ENCODE peak calls at places on chromosome X, in six cellular contexts. M, G, K, A, J and V are unnamed samples.

GRCh38 chrX:148161661-148162060 is 180.5 kb downstream of the FMR1NB start:
- DNase-seq in M (no peak), G (no peak), K (no peak), A (no peak), J (no peak), V (no peak)

GRCh38 chrX:139429913-139430312 is 100.6 kb upstream of the F9 start:
- DNase-seq in M (no peak), G (no peak), K (peak), A (no peak), J (peak), V (no peak)

GRCh38 chrX:115650916-115651315 is 89.9 kb downstream of the PLS3 start:
- DNase-seq in M (peak), G (no peak), K (peak), A (no peak), J (peak), V (peak)

GRCh38 chrX:97844943-97845342 is 961.2 kb downstream of the RPA4 start:
- DNase-seq in M (no peak), G (no peak), K (no peak), A (peak), J (no peak), V (no peak)

GRCh38 chrX:630007-630921 is at the start of gene SHOX:
- DNase-seq in M (no peak), G (peak), K (peak), A (peak), J (no peak), V (no peak)

GRCh38 chrX:102067966-102068723 is 57.3 kb upstream of the TCEAL2 start:
- DNase-seq in M (peak), G (no peak), K (peak), A (no peak), J (no peak), V (peak)

GRCh38 chrX:44036336-44036735 is 63.1 kb upstream of the NDP start:
- DNase-seq in M (no peak), G (no peak), K (no peak), A (no peak), J (peak), V (no peak)

GRCh38 chrX:152641996-152642395 is 4.3 kb downstream of the GABRQ start:
- DNase-seq in M (no peak), G (no peak), K (peak), A (no peak), J (no peak), V (peak)

GRCh38 chrX:2819345-2820130 is 9.2 kb upstream of the GYG2 start:
- DNase-seq in M (no peak), G (no peak), K (no peak), A (no peak), J (no peak), V (peak)

GRCh38 chrX:150907474-150907873 is 9.0 kb upstream of the CD99L2 start:
- DNase-seq in M (no peak), G (no peak), K (no peak), A (no peak), J (no peak), V (no peak)

GRCh38 chrX:13087322-13088154 is 43.1 kb upstream of the FAM9C start:
- DNase-seq in M (peak), G (no peak), K (no peak), A (no peak), J (peak), V (peak)

GRCh38 chrX:18748499-18748898 is 41.1 kb downstream of the PPEF1 start:
- DNase-seq in M (no peak), G (no peak), K (no peak), A (no peak), J (no peak), V (no peak)

GRCh38 chrX:2917767-2918166 is 11.4 kb downstream of the ARSD start:
- DNase-seq in M (no peak), G (peak), K (no peak), A (no peak), J (no peak), V (no peak)

GRCh38 chrX:12973561-12974216 is 1.2 kb upstream of the TMSB4X start:
- DNase-seq in M (peak), G (no peak), K (peak), A (no peak), J (no peak), V (peak)

GRCh38 chrX:22748093-22748999 is 251.4 kb upstream of the DDX53 start:
- DNase-seq in M (peak), G (no peak), K (peak), A (no peak), J (peak), V (peak)

GRCh38 chrX:130091976-130092522 is 18.2 kb downstream of the ELF4 start:
- DNase-seq in M (peak), G (peak), K (no peak), A (no peak), J (no peak), V (peak)

GRCh38 chrX:103215037-103215767 is at the start of gene BEX4:
- DNase-seq in M (peak), G (peak), K (peak), A (peak), J (peak), V (peak)

GRCh38 chrX:130623508-130623907 is 221.7 kb downstream of the RBMX2 start:
- DNase-seq in M (no peak), G (no peak), K (no peak), A (no peak), J (no peak), V (no peak)

GRCh38 chrX:337331-337831 is 18.8 kb upstream of the GTPBP6 start:
- DNase-seq in M (no peak), G (peak), K (no peak), A (peak), J (no peak), V (no peak)

GRCh38 chrX:57607295-57608187 is 15.7 kb downstream of the ZXDB start:
- DNase-seq in M (no peak), G (no peak), K (peak), A (no peak), J (no peak), V (no peak)

GRCh38 chrX:9642270-9642995 is 123.2 kb downstream of the GPR143 start:
- DNase-seq in M (peak), G (no peak), K (no peak), A (no peak), J (no peak), V (no peak)

GRCh38 chrX:16786791-16787735 is 797 bp downstream of the TXLNG start:
- DNase-seq in M (peak), G (peak), K (peak), A (peak), J (no peak), V (peak)

GRCh38 chrX:106894978-106895452 is 8.1 kb downstream of the RIPPLY1 start:
- DNase-seq in M (no peak), G (no peak), K (no peak), A (no peak), J (peak), V (no peak)

GRCh38 chrX:17007134-17007768 is 60.8 kb downstream of the REPS2 start:
- DNase-seq in M (peak), G (no peak), K (peak), A (no peak), J (no peak), V (peak)

GRCh38 chrX:22323541-22323940 is 50.8 kb downstream of the CBLL2 start:
- DNase-seq in M (no peak), G (no peak), K (no peak), A (no peak), J (peak), V (no peak)

GRCh38 chrX:150984164-150984824 is 1.2 kb downstream of the HMGB3 start:
- DNase-seq in M (peak), G (no peak), K (peak), A (no peak), J (no peak), V (no peak)

GRCh38 chrX:106898462-106898861 is 4.7 kb downstream of the RIPPLY1 start:
- DNase-seq in M (peak), G (no peak), K (peak), A (no peak), J (peak), V (peak)

GRCh38 chrX:9717376-9717775 is 48.3 kb downstream of the GPR143 start:
- DNase-seq in M (no peak), G (no peak), K (no peak), A (no peak), J (no peak), V (no peak)

GRCh38 chrX:7179446-7179845 is 31.5 kb upstream of the PUDP start:
- DNase-seq in M (no peak), G (no peak), K (no peak), A (no peak), J (no peak), V (no peak)

GRCh38 chrX:1424452-1424851 is 28.3 kb downstream of the ASMTL start:
- DNase-seq in M (no peak), G (no peak), K (no peak), A (peak), J (no peak), V (no peak)

GRCh38 chrX:128739539-128739938 is 687.3 kb upstream of the ACTRT1 start:
- DNase-seq in M (no peak), G (no peak), K (no peak), A (no peak), J (no peak), V (no peak)

GRCh38 chrX:44748014-44748413 is 95.8 kb upstream of the DUSP21 start:
- DNase-seq in M (no peak), G (no peak), K (no peak), A (no peak), J (peak), V (no peak)

GRCh38 chrX:78321809-78322208 is 5.6 kb downstream of the CYSLTR1 start:
- DNase-seq in M (peak), G (no peak), K (no peak), A (no peak), J (no peak), V (peak)

GRCh38 chrX:107738768-107739167 is 36.8 kb downstream of the TSC22D3 start:
- DNase-seq in M (no peak), G (no peak), K (no peak), A (no peak), J (no peak), V (no peak)

GRCh38 chrX:14080031-14080430 is 50.3 kb upstream of the GEMIN8 start:
- DNase-seq in M (no peak), G (no peak), K (no peak), A (no peak), J (no peak), V (no peak)

GRCh38 chrX:16651422-16651821 is 1.5 kb downstream of the S100G start:
- DNase-seq in M (no peak), G (no peak), K (no peak), A (no peak), J (no peak), V (no peak)

GRCh38 chrX:45274576-45274975 is 73.9 kb upstream of the DIPK2B start:
- DNase-seq in M (no peak), G (no peak), K (no peak), A (no peak), J (peak), V (no peak)

GRCh38 chrX:39008554-39008953 is 207.3 kb downstream of the MID1IP1 start:
- DNase-seq in M (no peak), G (no peak), K (no peak), A (no peak), J (no peak), V (no peak)

GRCh38 chrX:24082446-24082845 is 27.7 kb downstream of the EIF2S3 start:
- DNase-seq in M (no peak), G (no peak), K (no peak), A (no peak), J (no peak), V (no peak)

GRCh38 chrX:24085133-24085532 is 30.4 kb downstream of the EIF2S3 start:
- DNase-seq in M (no peak), G (no peak), K (no peak), A (no peak), J (no peak), V (no peak)

GRCh38 chrX:24080670-24081069 is 25.9 kb downstream of the EIF2S3 start:
- DNase-seq in M (no peak), G (no peak), K (no peak), A (no peak), J (no peak), V (peak)

GRCh38 chrX:24079405-24079804 is 24.6 kb downstream of the EIF2S3 start:
- DNase-seq in M (no peak), G (no peak), K (no peak), A (no peak), J (no peak), V (no peak)

DNA sequence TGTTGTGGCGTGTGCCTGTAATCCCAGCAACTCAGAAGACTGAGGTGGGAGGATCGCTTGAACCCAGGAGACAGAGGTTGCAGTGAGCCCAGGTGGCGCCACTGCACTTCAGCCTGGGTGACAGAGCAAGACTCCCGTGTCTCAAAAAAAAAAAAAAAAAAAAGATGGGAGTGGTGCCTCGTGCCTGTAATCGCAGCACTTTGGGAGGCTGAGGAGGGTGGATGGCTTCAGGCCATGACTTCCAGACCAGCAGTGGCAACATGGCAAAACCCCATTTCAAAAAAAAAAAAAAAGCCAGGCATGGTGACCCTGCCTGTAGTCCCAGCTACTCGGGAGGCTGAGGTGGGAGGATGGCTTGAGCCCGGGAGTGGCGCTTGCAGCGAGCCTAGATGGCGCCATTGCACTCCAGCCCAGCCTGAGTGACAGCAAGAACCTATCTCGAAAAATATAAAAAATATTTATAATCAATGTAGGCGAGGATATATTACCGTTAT is 27.0 kb downstream of the EIF2S3 start:
- DNase-seq in M (peak), G (peak), K (peak), A (peak), J (peak), V (peak)
- TF ChIP-seq CTCF in M (peak), G (peak), K (peak), A (peak), J (peak), V (peak)

GRCh38 chrX:71623714-71624113 is 5.4 kb upstream of the CXCR3 start:
- DNase-seq in M (no peak), G (no peak), K (no peak), A (no peak), J (no peak), V (peak)
- H3K4me3 ChIP-seq in M (no peak), G (no peak), K (no peak), A (no peak), J (no peak), V (peak)

GRCh38 chrX:154046262-154046771 is 26.6 kb upstream of the IRAK1 start:
- DNase-seq in M (no peak), G (no peak), K (peak), A (peak), J (peak), V (no peak)
- TF ChIP-seq CTCF in M (no peak), G (no peak), K (no peak), A (no peak), J (peak), V (no peak)

GRCh38 chrX:134717698-134718328 is 59.5 kb upstream of the PLAC1 start:
- DNase-seq in M (no peak), G (no peak), K (no peak), A (no peak), J (peak), V (no peak)

GRCh38 chrX:134713618-134714107 is 55.4 kb upstream of the PLAC1 start:
- DNase-seq in M (no peak), G (no peak), K (no peak), A (no peak), J (no peak), V (no peak)

GRCh38 chrX:134714633-134715110 is 56.4 kb upstream of the PLAC1 start:
- DNase-seq in M (no peak), G (no peak), K (no peak), A (no peak), J (no peak), V (no peak)

GRCh38 chrX:134716620-134717012 is 58.3 kb upstream of the PLAC1 start:
- DNase-seq in M (no peak), G (no peak), K (no peak), A (no peak), J (no peak), V (no peak)

GRCh38 chrX:134715930-134716619 is 57.8 kb upstream of the PLAC1 start:
- DNase-seq in M (peak), G (no peak), K (no peak), A (no peak), J (no peak), V (no peak)
- H3K4me3 ChIP-seq in M (no peak), G (no peak), K (no peak), A (no peak), J (no peak), V (no peak)

GRCh38 chrX:118324588-118324987 is 21.3 kb upstream of the WDR44 start:
- DNase-seq in M (no peak), G (no peak), K (no peak), A (no peak), J (no peak), V (no peak)

GRCh38 chrX:118329179-118329578 is 16.7 kb upstream of the WDR44 start:
- DNase-seq in M (no peak), G (no peak), K (no peak), A (no peak), J (no peak), V (no peak)

GRCh38 chrX:118325453-118325852 is 20.5 kb upstream of the WDR44 start:
- DNase-seq in M (no peak), G (no peak), K (no peak), A (no peak), J (no peak), V (peak)
- TF ChIP-seq CTCF in M (peak), G (no peak), K (peak), A (no peak), J (peak), V (peak)

GRCh38 chrX:40090050-40090804 is 7.5 kb downstream of the BCOR start:
- DNase-seq in M (no peak), G (no peak), K (peak), A (no peak), J (no peak), V (no peak)
- H3K4me3 ChIP-seq in M (no peak), G (peak), K (peak), A (peak), J (no peak), V (no peak)

GRCh38 chrX:49761481-49761880 is 65.7 kb upstream of the PAGE1 start:
- DNase-seq in M (peak), G (no peak), K (peak), A (no peak), J (no peak), V (peak)
- TF ChIP-seq CTCF in M (peak), G (peak), K (peak), A (no peak), J (peak), V (peak)